ENCODE peak calls at places on chromosomes 2 and 18, in eight cellular contexts. G is mesendoderm; H is activated effector memory CD4-positive, alpha-beta T cell treated with anti-CD3 and anti-CD28 coated beads, Interleukin-2, amount 50 U/mL, for 16 hours; T is amniotic epithelial cell; B is naive thymus-derived CD8-positive, alpha-beta T cell; S is stimulated activated naive CD4-positive, alpha-beta T cell; M is activated CD4-positive, alpha-beta T cell treated with anti-CD3 and anti-CD28 coated beads, Interleukin-2, amount 50 U/mL, for 1 hour; F is activated T-helper 1 cell treated with Interleukin-2 at 50 U/mL for 16 hours. A is an unnamed sample.

GRCh38 chr2:168119519-168120141 is 127.8 kb downstream of the STK39 start:
- DNase-seq in M (no peak), B (no peak), T (peak; percentile 66), F (no peak), H (no peak), G (peak; percentile 81), S (peak; percentile 13), A (no peak)

GRCh38 chr2:60884795-60885194 is 3.4 kb downstream of the REL start:
- DNase-seq in F (no peak), H (no peak), T (peak; percentile 47), G (no peak), B (no peak), M (no peak), S (no peak), A (no peak)

GRCh38 chr18:54828290-54828871 is at the start of gene RAB27B:
- DNase-seq in F (peak; percentile 50), G (peak; percentile 95), M (peak; percentile 63), H (peak; percentile 89), T (peak; percentile 95), S (peak; percentile 59), B (peak; percentile 67), A (peak; percentile 90)

GRCh38 chr2:584863-585823 is 92.1 kb downstream of the TMEM18 start:
- DNase-seq in F (no peak), T (no peak), H (peak; percentile 70), S (peak; percentile 66), B (no peak), G (no peak), M (peak; percentile 15), A (peak; percentile 76)

GRCh38 chr2:71857632-71858031 is 290.0 kb downstream of the CYP26B1 start:
- DNase-seq in B (no peak), M (no peak), F (no peak), T (no peak), S (no peak), H (no peak), G (no peak), A (peak; percentile 72)

GRCh38 chr2:218832520-218832919 is 917 bp upstream of the PRKAG3 start:
- DNase-seq in T (no peak), B (no peak), G (no peak), M (no peak), H (no peak), F (no peak), S (no peak), A (peak; percentile 67)

GRCh38 chr2:102296449-102296848 is 14.9 kb upstream of the IL1RL1 start:
- DNase-seq in F (no peak), S (no peak), H (no peak), M (no peak), G (no peak), T (no peak), B (no peak), A (no peak)

GRCh38 chr2:26035110-26035728 is 1.3 kb downstream of the RAB10 start:
- DNase-seq in S (no peak), G (peak; percentile 22), F (no peak), H (no peak), T (no peak), B (no peak), M (no peak), A (no peak)

GRCh38 chr18:51164327-51165290 is 32.9 kb downstream of the MEX3C start:
- DNase-seq in T (no peak), M (no peak), H (no peak), B (no peak), F (no peak), S (no peak), G (peak; percentile 65), A (no peak)

GRCh38 chr2:235347691-235348090 is 146.2 kb upstream of the AGAP1 start:
- DNase-seq in T (peak; percentile 22), S (no peak), H (no peak), F (no peak), M (no peak), B (no peak), G (peak; percentile 27), A (no peak)

GRCh38 chr2:239934571-239935171 is 90.5 kb downstream of the NDUFA10 start:
- DNase-seq in T (peak; percentile 20), M (peak; percentile 60), G (peak; percentile 79), S (peak; percentile 50), F (peak; percentile 21), H (peak; percentile 83), B (peak; percentile 75), A (peak; percentile 89)

GRCh38 chr2:218892693-218893348 is 12.2 kb downstream of the WNT10A start:
- DNase-seq in F (peak; percentile 80), H (peak; percentile 94), M (peak; percentile 84), S (peak; percentile 90), T (peak; percentile 29), B (peak; percentile 92), G (peak; percentile 66), A (peak; percentile 91)

GRCh38 chr2:234911271-234911670 is 40.5 kb upstream of the SH3BP4 start:
- DNase-seq in M (no peak), B (no peak), H (no peak), T (peak; percentile 41), F (no peak), S (no peak), G (no peak), A (no peak)

GRCh38 chr2:138727956-138728355 is 52.2 kb downstream of the NXPH2 start:
- DNase-seq in S (no peak), M (no peak), H (no peak), F (no peak), T (no peak), B (no peak), G (peak; percentile 43), A (no peak)

GRCh38 chr2:133837441-133838090 is 269.3 kb upstream of the NCKAP5 start:
- DNase-seq in M (no peak), G (no peak), S (no peak), H (no peak), T (peak; percentile 54), B (no peak), F (no peak), A (no peak)

GRCh38 chr2:39395313-39395712 is 41.8 kb downstream of the MAP4K3 start:
- DNase-seq in T (no peak), H (no peak), M (no peak), G (no peak), S (no peak), B (no peak), F (no peak), A (no peak)

GRCh38 chr2:6627316-6627715 is 238.4 kb downstream of the CMPK2 start:
- DNase-seq in S (no peak), B (no peak), H (no peak), M (no peak), T (no peak), G (no peak), F (no peak), A (no peak)